ENCODE peak calls at places on chromosomes 16 and 17, in four cellular contexts. One of them, this sample, is unnamed.

GRCh38 chr17:74757931-74758845 is 9.8 kb downstream of the NHERF1 start:
- DNase-seq in naive thymus-derived CD4-positive, alpha-beta T cell: no peak
- DNase-seq in thoracic aorta: no peak
- DNase-seq in PC-9: peak; percentile 26
- DNase-seq in this sample: peak; percentile 45

GRCh38 chr16:85733155-85733838 is 17.6 kb downstream of the C16orf74 start:
- DNase-seq in PC-9: no peak
- DNase-seq in thoracic aorta: no peak
- DNase-seq in naive thymus-derived CD4-positive, alpha-beta T cell: no peak
- DNase-seq in this sample: no peak

GRCh38 chr17:82339634-82340580 is 6.3 kb upstream of the SECTM1 start:
- DNase-seq in PC-9: no peak
- DNase-seq in thoracic aorta: no peak
- DNase-seq in naive thymus-derived CD4-positive, alpha-beta T cell: no peak
- DNase-seq in this sample: no peak

GRCh38 chr16:65214196-65214595 is 92.3 kb upstream of the CDH11 start:
- DNase-seq in PC-9: no peak
- DNase-seq in naive thymus-derived CD4-positive, alpha-beta T cell: no peak
- DNase-seq in thoracic aorta: no peak
- DNase-seq in this sample: no peak

GRCh38 chr16:72990003-72990521 is 57.9 kb downstream of the ZFHX3 start:
- DNase-seq in thoracic aorta: peak; percentile 73
- DNase-seq in PC-9: peak; percentile 98
- DNase-seq in naive thymus-derived CD4-positive, alpha-beta T cell: no peak
- DNase-seq in this sample: peak; percentile 71

GRCh38 chr16:4175849-4176248 is 59.6 kb upstream of the ADCY9 start:
- DNase-seq in PC-9: no peak
- DNase-seq in naive thymus-derived CD4-positive, alpha-beta T cell: no peak
- DNase-seq in thoracic aorta: no peak
- DNase-seq in this sample: no peak

GRCh38 chr17:82528484-82529265 is 9.1 kb downstream of the FOXK2 start:
- DNase-seq in naive thymus-derived CD4-positive, alpha-beta T cell: no peak
- DNase-seq in PC-9: peak; percentile 36
- DNase-seq in thoracic aorta: peak; percentile 15
- DNase-seq in this sample: peak; percentile 56

GRCh38 chr17:81002013-81002384 is 10.4 kb downstream of the CHMP6 start:
- DNase-seq in thoracic aorta: no peak
- DNase-seq in naive thymus-derived CD4-positive, alpha-beta T cell: no peak
- DNase-seq in PC-9: no peak
- DNase-seq in this sample: no peak

GRCh38 chr17:30210901-30211300 is 24.6 kb downstream of the SLC6A4 start:
- DNase-seq in naive thymus-derived CD4-positive, alpha-beta T cell: no peak
- DNase-seq in PC-9: no peak
- DNase-seq in thoracic aorta: no peak
- DNase-seq in this sample: no peak

GRCh38 chr16:2821483-2822157 is 4.6 kb downstream of the PRSS21 start:
- DNase-seq in thoracic aorta: no peak
- DNase-seq in PC-9: no peak
- DNase-seq in naive thymus-derived CD4-positive, alpha-beta T cell: no peak
- DNase-seq in this sample: no peak

GRCh38 chr17:66548158-66548557 is 245.7 kb downstream of the PRKCA start:
- DNase-seq in naive thymus-derived CD4-positive, alpha-beta T cell: no peak
- DNase-seq in thoracic aorta: no peak
- DNase-seq in PC-9: no peak
- DNase-seq in this sample: no peak

GRCh38 chr16:89371968-89372634 is 118.3 kb downstream of the ANKRD11 start:
- DNase-seq in thoracic aorta: no peak
- DNase-seq in naive thymus-derived CD4-positive, alpha-beta T cell: no peak
- DNase-seq in PC-9: no peak
- DNase-seq in this sample: no peak

GRCh38 chr16:49496656-49497055 is 123.1 kb downstream of the C16orf78 start:
- DNase-seq in PC-9: no peak
- DNase-seq in naive thymus-derived CD4-positive, alpha-beta T cell: no peak
- DNase-seq in thoracic aorta: no peak
- DNase-seq in this sample: no peak

DNA sequence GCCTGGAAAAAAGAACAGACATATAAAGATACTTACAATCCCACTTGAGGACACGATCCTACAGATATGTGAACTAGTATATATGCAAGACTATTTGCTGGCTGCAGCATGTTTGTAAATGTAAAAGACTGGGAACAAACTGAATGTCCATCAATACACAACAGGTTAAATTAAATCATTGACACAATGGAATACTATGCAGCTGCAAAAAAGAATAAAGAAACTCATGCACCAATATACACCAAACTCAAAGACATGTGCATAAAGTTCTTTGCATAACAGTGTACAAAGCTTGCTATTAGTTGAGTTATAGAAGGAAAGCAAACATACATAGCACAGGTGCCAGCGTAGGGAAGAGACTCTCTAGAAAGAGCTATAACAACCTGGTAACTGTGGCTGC is 61.9 kb upstream of the SREBF1 start:
- DNase-seq in PC-9: no peak
- DNase-seq in naive thymus-derived CD4-positive, alpha-beta T cell: no peak
- DNase-seq in thoracic aorta: no peak
- DNase-seq in this sample: no peak
- H3K27ac ChIP-seq in PC-9: no peak overlapping the region
- H3K27ac ChIP-seq in naive thymus-derived CD4-positive, alpha-beta T cell: no peak overlapping the region
- H3K27ac ChIP-seq in thoracic aorta: no peak overlapping the region
- H3K27ac ChIP-seq in this sample: no peak overlapping the region

DNA sequence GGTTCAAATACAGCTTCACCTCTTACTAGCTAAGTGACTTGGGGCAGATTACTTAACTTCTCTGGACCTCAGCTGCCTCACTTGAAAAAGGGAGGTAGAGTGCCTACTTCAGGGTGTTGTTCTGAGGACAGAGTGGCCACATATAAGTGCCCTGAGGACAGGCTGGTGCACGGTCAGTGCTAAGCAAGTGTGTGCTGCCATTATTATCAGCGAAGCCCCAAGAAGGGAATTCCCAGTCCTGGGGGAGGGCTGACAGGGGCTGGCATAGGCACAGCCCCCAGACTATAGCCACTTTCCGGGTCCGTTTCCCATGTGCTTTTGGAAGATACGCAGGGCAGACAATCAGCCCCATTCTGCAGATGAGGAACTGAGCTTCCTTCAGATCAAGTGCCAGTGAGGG is 2.5 kb downstream of the ZBTB4 start:
- DNase-seq in naive thymus-derived CD4-positive, alpha-beta T cell: no peak
- DNase-seq in PC-9: no peak
- DNase-seq in thoracic aorta: no peak
- DNase-seq in this sample: no peak
- H3K27ac ChIP-seq in naive thymus-derived CD4-positive, alpha-beta T cell: peak overlapping the region; percentile 100
- H3K27ac ChIP-seq in PC-9: no peak overlapping the region
- H3K27ac ChIP-seq in thoracic aorta: peak overlapping the region; percentile 99
- H3K27ac ChIP-seq in this sample: peak overlapping the region; percentile 100

GRCh38 chr16:84082835-84083569 is 33.7 kb downstream of the MBTPS1 start:
- DNase-seq in thoracic aorta: no peak
- DNase-seq in PC-9: no peak
- DNase-seq in naive thymus-derived CD4-positive, alpha-beta T cell: no peak
- DNase-seq in this sample: no peak
- H3K27ac ChIP-seq in thoracic aorta: peak overlapping the region; percentile 67
- H3K27ac ChIP-seq in PC-9: no peak overlapping the region
- H3K27ac ChIP-seq in naive thymus-derived CD4-positive, alpha-beta T cell: no peak overlapping the region
- H3K27ac ChIP-seq in this sample: peak overlapping the region; percentile 11

GRCh38 chr16:84616515-84616914 is 1.4 kb downstream of the COTL1 start:
- DNase-seq in naive thymus-derived CD4-positive, alpha-beta T cell: no peak
- DNase-seq in thoracic aorta: no peak
- DNase-seq in PC-9: peak; percentile 46
- DNase-seq in this sample: no peak

GRCh38 chr16:84619103-84619460 is 1.2 kb upstream of the COTL1 start:
- DNase-seq in naive thymus-derived CD4-positive, alpha-beta T cell: no peak
- DNase-seq in PC-9: no peak
- DNase-seq in thoracic aorta: no peak
- DNase-seq in this sample: no peak

GRCh38 chr16:84618428-84619102 is 687 bp upstream of the COTL1 start:
- DNase-seq in thoracic aorta: no peak
- DNase-seq in PC-9: peak; percentile 99
- DNase-seq in naive thymus-derived CD4-positive, alpha-beta T cell: no peak
- DNase-seq in this sample: no peak

GRCh38 chr16:84617631-84618427 is at the start of gene COTL1:
- DNase-seq in PC-9: peak; percentile 88
- DNase-seq in thoracic aorta: peak; percentile 92
- DNase-seq in naive thymus-derived CD4-positive, alpha-beta T cell: peak; percentile 90
- DNase-seq in this sample: peak; percentile 98

DNA sequence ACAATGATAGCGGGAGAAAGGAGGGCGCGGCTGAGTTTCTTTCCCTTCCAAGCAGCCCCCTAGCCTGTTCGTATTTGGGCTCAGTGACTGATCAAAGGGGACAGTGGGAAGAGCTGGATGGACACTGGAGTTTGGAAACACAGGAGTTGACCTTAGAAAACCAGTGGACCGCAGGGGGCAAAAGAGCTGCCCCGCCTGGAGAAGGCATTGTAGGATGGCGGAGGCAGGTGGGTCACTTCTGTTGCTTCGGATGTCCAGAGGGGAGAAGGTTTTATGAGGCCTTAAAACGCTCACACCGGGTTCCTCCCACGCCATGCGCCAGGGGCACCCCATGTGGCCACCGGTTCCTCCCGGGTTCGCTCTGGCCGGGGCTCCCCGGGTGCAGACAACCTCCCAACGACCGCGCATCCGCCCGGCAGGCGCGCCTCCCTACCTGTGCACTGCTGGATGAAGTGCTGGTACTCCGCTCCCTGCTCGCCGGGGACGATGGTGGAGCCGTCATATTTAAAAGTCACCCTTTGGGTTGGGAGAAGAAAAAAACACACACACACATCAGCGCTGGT is 729 bp downstream of the COTL1 start:
- DNase-seq in PC-9: no peak
- DNase-seq in thoracic aorta: no peak
- DNase-seq in naive thymus-derived CD4-positive, alpha-beta T cell: peak; percentile 40
- DNase-seq in this sample: no peak
- H3K27ac ChIP-seq in PC-9: peak overlapping the region; percentile 46
- H3K27ac ChIP-seq in thoracic aorta: peak overlapping the region; percentile 20
- H3K27ac ChIP-seq in naive thymus-derived CD4-positive, alpha-beta T cell: peak overlapping the region; percentile 68
- H3K27ac ChIP-seq in this sample: peak overlapping the region; percentile 77

This sample was measured in left ventricle myocardium inferior.